ENCODE peak calls at places on chromosome 18, in ten cellular contexts. H is AG04450; F is pancreas; K is activated CD4-positive, alpha-beta T cell treated with anti-CD3 and anti-CD28 coated beads, Interleukin-2, amount 50 U/mL, for 1 hour; T is prostate gland; C is HuH-7.5; W is RPMI8226; E is stimulated activated CD4-positive, alpha-beta T cell treated with anti-CD3 and anti-CD28 coated beads, Interleukin-4, amount 100 ng/mL, for 24 hours; N is Kasumi-1; A is aorta. L is an unnamed sample.
A peak's percentile ranks its signal among the peaks of the same experiment; 100 is the strongest.

GRCh38 chr18:49558356-49558755 is 3.5 kb upstream of the LIPG start:
- DNase-seq in K (no peak), C (no peak), N (no peak), E (no peak), T (no peak), H (no peak), F (no peak), A (no peak), W (no peak), L (no peak)

GRCh38 chr18:67509711-67510110 is 6.8 kb downstream of the DSEL start:
- DNase-seq in K (no peak), E (no peak), W (no peak), T (no peak), F (no peak), A (no peak), H (no peak), N (no peak), C (no peak), L (no peak)

GRCh38 chr18:31303771-31304170 is 14.2 kb upstream of the DSG1 start:
- DNase-seq in A (no peak), H (no peak), F (no peak), N (no peak), W (no peak), K (no peak), E (no peak), T (no peak), C (no peak), L (no peak)

GRCh38 chr18:76985951-76986236 is 146.7 kb downstream of the MBP start:
- DNase-seq in A (no peak), K (no peak), W (no peak), T (no peak), E (no peak), H (no peak), N (no peak), F (no peak), C (no peak), L (no peak)

GRCh38 chr18:39359636-39360035 is 1794.0 kb upstream of the CELF4 start:
- DNase-seq in K (no peak), E (no peak), C (no peak), F (no peak), W (no peak), H (no peak), T (no peak), N (no peak), A (no peak), L (no peak)

GRCh38 chr18:79493801-79494211 is 98.1 kb downstream of the NFATC1 start:
- DNase-seq in N (no peak), F (peak; percentile 51), T (no peak), A (peak; percentile 26), W (no peak), H (no peak), E (no peak), C (no peak), K (no peak), L (no peak)

GRCh38 chr18:79534356-79534755 is 138.6 kb downstream of the NFATC1 start:
- DNase-seq in H (no peak), K (no peak), N (no peak), F (peak; percentile 30), W (no peak), T (no peak), C (no peak), A (peak; percentile 22), E (no peak), L (no peak)

GRCh38 chr18:44951748-44952147 is 271.1 kb downstream of the SETBP1 start:
- DNase-seq in K (no peak), W (no peak), A (no peak), N (no peak), T (no peak), H (no peak), C (no peak), F (no peak), E (no peak), L (no peak)

GRCh38 chr18:23460285-23461273 is 7.5 kb downstream of the RIOK3 start:
- DNase-seq in C (no peak), N (no peak), E (no peak), T (no peak), F (no peak), A (no peak), H (no peak), K (no peak), W (no peak), L (no peak)

GRCh38 chr18:43606800-43607199 is 329.5 kb upstream of the SYT4 start:
- DNase-seq in E (no peak), T (no peak), C (no peak), H (no peak), N (no peak), A (no peak), F (peak; percentile 41), W (peak; percentile 22), K (no peak), L (no peak)

GRCh38 chr18:37335337-37335736 is 230.3 kb downstream of the CELF4 start:
- DNase-seq in C (no peak), N (no peak), K (no peak), A (no peak), W (no peak), H (no peak), E (no peak), T (no peak), F (no peak), L (no peak)

GRCh38 chr18:688322-688721 is 24.1 kb downstream of the ENOSF1 start:
- DNase-seq in T (no peak), F (no peak), W (no peak), N (no peak), H (no peak), A (no peak), C (no peak), K (no peak), E (no peak), L (no peak)

GRCh38 chr18:78979058-78979680 is 449 bp upstream of the SALL3 start:
- DNase-seq in W (no peak), T (peak; percentile 76), H (no peak), N (no peak), E (no peak), A (no peak), F (no peak), K (no peak), C (no peak), L (no peak)

GRCh38 chr18:29250843-29251242 is 1073.9 kb upstream of the CDH2 start:
- DNase-seq in N (no peak), E (no peak), A (no peak), C (no peak), K (no peak), T (no peak), W (no peak), H (no peak), F (no peak), L (no peak)

GRCh38 chr18:56221195-56222065 is 417.0 kb downstream of the TXNL1 start:
- DNase-seq in T (no peak), K (no peak), N (no peak), A (no peak), H (no peak), W (no peak), C (no peak), F (peak; percentile 73), E (no peak), L (no peak)

GRCh38 chr18:79749251-79750191 is 48.2 kb upstream of the KCNG2 start:
- DNase-seq in N (no peak), F (no peak), K (no peak), H (no peak), A (peak; percentile 38), C (no peak), E (no peak), T (no peak), W (no peak), L (no peak)

GRCh38 chr18:32310119-32310518 is 120.3 kb downstream of the MEP1B start:
- DNase-seq in T (no peak), F (no peak), C (no peak), N (no peak), K (no peak), H (peak; percentile 61), W (no peak), A (no peak), E (no peak), L (no peak)

L was measured in RCC 7860.